ENCODE peak calls at places on chromosomes 11 and 22, in four cellular contexts. Y, P, B and Z are unnamed samples.

GRCh38 chr11:75474878-75475766 is 42.1 kb upstream of the KLHL35 start:
- DNase-seq in P (peak), B (peak), Y (peak), Z (peak)

GRCh38 chr11:10990637-10991036 is 132.8 kb upstream of the ZBED5 start:
- DNase-seq in P (no peak), B (no peak), Y (peak), Z (no peak)

GRCh38 chr11:2450321-2451041 is 5.7 kb downstream of the KCNQ1 start:
- DNase-seq in B (no peak), P (no peak), Y (no peak), Z (no peak)

GRCh38 chr11:30585892-30586250 is 282 bp downstream of the MPPED2 start:
- DNase-seq in Y (no peak), B (no peak), P (peak), Z (no peak)

GRCh38 chr22:44676441-44677298 is 25.3 kb upstream of the PRR5 start:
- DNase-seq in P (no peak), Y (no peak), B (peak), Z (peak)

GRCh38 chr11:119616586-119617342 is 112.2 kb downstream of the NECTIN1 start:
- DNase-seq in B (no peak), Y (no peak), P (no peak), Z (no peak)

GRCh38 chr11:130798280-130798679 is 118.0 kb downstream of the SNX19 start:
- DNase-seq in B (peak), Y (peak), P (no peak), Z (no peak)

GRCh38 chr11:61777234-61778090 is 14.9 kb downstream of the TMEM258 start:
- DNase-seq in B (no peak), Y (peak), P (no peak), Z (peak)

GRCh38 chr11:87307101-87307500 is 269.4 kb downstream of the TMEM135 start:
- DNase-seq in Y (no peak), B (no peak), P (no peak), Z (no peak)

GRCh38 chr11:61959678-61960077 is 7.8 kb downstream of the FTH1 start:
- DNase-seq in Y (no peak), P (no peak), B (no peak), Z (peak)

GRCh38 chr22:44577391-44578114 is 79.5 kb upstream of the RTL6 start:
- DNase-seq in B (no peak), Y (no peak), P (peak), Z (no peak)

GRCh38 chr11:2523821-2524391 is 79.1 kb downstream of the KCNQ1 start:
- DNase-seq in Y (no peak), B (no peak), P (peak), Z (peak)

GRCh38 chr22:31075961-31076360 is 5.2 kb upstream of the SMTN start:
- DNase-seq in P (no peak), Y (no peak), B (peak), Z (no peak)

GRCh38 chr11:68977781-68978625 is 2.8 kb downstream of the MRGPRD start:
- DNase-seq in P (no peak), B (no peak), Y (no peak), Z (peak)
- TF ChIP-seq CTCF in P (no peak), B (no peak), Y (no peak), Z (no peak)

GRCh38 chr11:34513674-34513995 is at the start of gene ELF5:
- DNase-seq in Y (no peak), B (no peak), P (no peak), Z (no peak)
- H3K27ac ChIP-seq in Y (no peak), B (no peak), P (no peak), Z (no peak)

GRCh38 chr11:69446108-69446507 is 35.4 kb upstream of the LINC01488 start:
- DNase-seq in Y (no peak), B (no peak), P (no peak), Z (no peak)

GRCh38 chr11:69444381-69445130 is 36.9 kb upstream of the LINC01488 start:
- DNase-seq in P (no peak), Y (peak), B (peak), Z (peak)

GRCh38 chr11:69443138-69443967 is 38.1 kb upstream of the LINC01488 start:
- DNase-seq in Y (peak), B (peak), P (peak), Z (peak)

GRCh38 chr11:69443968-69444364 is 37.5 kb upstream of the LINC01488 start:
- DNase-seq in Y (peak), B (peak), P (no peak), Z (peak)

DNA sequence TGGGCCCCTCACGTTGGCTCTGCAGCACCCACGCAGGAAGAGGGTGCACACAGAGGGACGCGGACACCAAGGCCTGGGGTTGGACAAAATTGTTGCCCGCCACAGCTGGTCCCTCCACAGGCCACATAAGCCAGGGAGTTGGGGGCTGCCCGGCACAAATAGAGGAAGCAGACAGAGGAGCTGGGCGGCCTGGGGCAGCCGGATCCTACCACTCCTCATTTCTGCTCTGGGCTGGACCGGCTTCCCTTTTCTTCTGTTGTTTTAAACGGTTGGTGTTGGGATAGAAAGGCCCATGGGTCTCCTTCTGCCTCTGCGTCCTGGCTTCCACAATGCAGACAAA is 36.4 kb upstream of the LINC01488 start:
- DNase-seq in P (no peak), B (no peak), Y (no peak), Z (no peak)
- H3K4me3 ChIP-seq in P (no peak), B (no peak), Y (no peak), Z (no peak)

GRCh38 chr22:49761836-49762235 is 65.8 kb downstream of the BRD1 start:
- DNase-seq in B (no peak), P (no peak), Y (no peak), Z (no peak)
- TF ChIP-seq CTCF in B (no peak), P (no peak), Y (no peak), Z (no peak)

DNA sequence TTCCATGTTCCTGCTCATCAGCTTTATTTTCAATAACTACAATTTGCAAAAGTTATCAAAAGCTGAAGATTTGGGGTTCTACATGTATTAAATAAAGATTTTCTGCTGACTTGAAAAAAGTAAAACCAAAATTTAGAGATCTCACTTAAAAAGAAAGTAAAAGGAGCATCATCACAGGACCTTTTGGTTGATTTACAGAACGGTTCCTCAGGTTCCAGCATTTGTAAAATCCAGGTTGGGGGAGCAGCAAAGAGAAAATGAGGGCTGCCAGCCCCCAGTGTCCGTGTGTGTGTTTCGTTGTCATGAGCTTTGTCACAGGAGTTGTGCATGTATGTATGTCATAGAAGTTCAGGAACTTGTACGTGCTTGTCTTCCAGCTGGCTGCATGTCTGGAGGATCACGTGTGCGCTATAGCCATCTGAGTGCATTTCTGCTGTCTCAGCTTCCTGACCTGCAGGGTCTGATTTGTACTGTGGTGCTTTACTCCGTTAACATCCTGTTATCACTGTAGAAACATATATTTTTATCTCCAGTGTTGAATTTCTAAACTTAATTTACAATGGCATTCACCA is 15.8 kb downstream of the MOV10L1 start:
- DNase-seq in B (peak), P (no peak), Y (no peak), Z (no peak)
- H3K27ac ChIP-seq in B (peak), P (no peak), Y (no peak), Z (no peak)